ENCODE peak calls at places on chromosomes 6 and 20, in four cellular contexts. One of them, this sample, is unnamed.

GRCh38 chr6:160089534-160089897 is 32.1 kb upstream of the SLC22A1 start:
- DNase-seq in lower lobe of right lung: no peak
- DNase-seq in ovary: no peak
- DNase-seq in pancreas: no peak
- DNase-seq in this sample: no peak

GRCh38 chr6:26240157-26240980 is 124.6 kb upstream of the BTN3A2 start:
- DNase-seq in lower lobe of right lung: peak
- DNase-seq in ovary: no peak
- DNase-seq in pancreas: no peak
- DNase-seq in this sample: no peak

GRCh38 chr6:137945149-137945498 is 78.1 kb downstream of the TNFAIP3 start:
- DNase-seq in lower lobe of right lung: no peak
- DNase-seq in ovary: no peak
- DNase-seq in pancreas: no peak
- DNase-seq in this sample: no peak

GRCh38 chr6:131366223-131366622 is 206.8 kb upstream of the ARG1 start:
- DNase-seq in lower lobe of right lung: no peak
- DNase-seq in ovary: no peak
- DNase-seq in pancreas: no peak
- DNase-seq in this sample: no peak

GRCh38 chr6:144008501-144009245 is 614 bp upstream of the PLAGL1 start:
- DNase-seq in lower lobe of right lung: peak
- DNase-seq in ovary: no peak
- DNase-seq in pancreas: peak
- DNase-seq in this sample: no peak

GRCh38 chr6:132669690-132670291 is 10.8 kb upstream of the TAAR1 start:
- DNase-seq in lower lobe of right lung: no peak
- DNase-seq in ovary: no peak
- DNase-seq in pancreas: no peak
- DNase-seq in this sample: no peak

GRCh38 chr6:105258816-105259215 is 79.0 kb upstream of the POPDC3 start:
- DNase-seq in lower lobe of right lung: no peak
- DNase-seq in ovary: no peak
- DNase-seq in pancreas: no peak
- DNase-seq in this sample: no peak

GRCh38 chr20:24382775-24383174 is 86.7 kb upstream of the SYNDIG1 start:
- DNase-seq in lower lobe of right lung: no peak
- DNase-seq in ovary: no peak
- DNase-seq in pancreas: no peak
- DNase-seq in this sample: no peak

GRCh38 chr6:70510600-70510999 is 56.1 kb upstream of the SDHAF4 start:
- DNase-seq in lower lobe of right lung: no peak
- DNase-seq in ovary: no peak
- DNase-seq in pancreas: no peak
- DNase-seq in this sample: no peak

GRCh38 chr20:13825465-13825864 is 40.6 kb downstream of the NDUFAF5 start:
- DNase-seq in lower lobe of right lung: no peak
- DNase-seq in ovary: no peak
- DNase-seq in pancreas: no peak
- DNase-seq in this sample: no peak

GRCh38 chr6:166587631-166588413 is 1.3 kb upstream of the RAMACL start:
- DNase-seq in lower lobe of right lung: no peak
- DNase-seq in ovary: no peak
- DNase-seq in pancreas: no peak
- DNase-seq in this sample: no peak

GRCh38 chr6:27260836-27261375 is 13.4 kb downstream of the PRSS16 start:
- DNase-seq in lower lobe of right lung: no peak
- DNase-seq in ovary: no peak
- DNase-seq in pancreas: no peak
- DNase-seq in this sample: no peak

GRCh38 chr6:130810307-130811030 is 16.7 kb upstream of the SMLR1 start:
- DNase-seq in lower lobe of right lung: no peak
- DNase-seq in ovary: no peak
- DNase-seq in pancreas: no peak
- DNase-seq in this sample: no peak

GRCh38 chr20:22579711-22580697 is 4.4 kb downstream of the FOXA2 start:
- DNase-seq in lower lobe of right lung: peak
- DNase-seq in ovary: no peak
- DNase-seq in pancreas: peak
- DNase-seq in this sample: no peak

GRCh38 chr20:62927128-62927705 is 912 bp upstream of the DIDO1 start:
- DNase-seq in lower lobe of right lung: no peak
- DNase-seq in ovary: no peak
- DNase-seq in pancreas: no peak
- DNase-seq in this sample: no peak

GRCh38 chr6:5453531-5453930 is 192.2 kb downstream of the FARS2 start:
- DNase-seq in lower lobe of right lung: no peak
- DNase-seq in ovary: no peak
- DNase-seq in pancreas: peak
- DNase-seq in this sample: no peak

GRCh38 chr6:13409991-13410390 is 77.4 kb downstream of the GFOD1 start:
- DNase-seq in lower lobe of right lung: no peak
- DNase-seq in ovary: no peak
- DNase-seq in pancreas: no peak
- DNase-seq in this sample: no peak

GRCh38 chr6:170048615-170049256 is 242.1 kb downstream of the DLL1 start:
- DNase-seq in lower lobe of right lung: peak
- DNase-seq in ovary: no peak
- DNase-seq in pancreas: no peak
- DNase-seq in this sample: no peak

GRCh38 chr6:149012040-149012545 is 265.3 kb downstream of the UST start:
- DNase-seq in lower lobe of right lung: no peak
- DNase-seq in ovary: no peak
- DNase-seq in pancreas: no peak
- DNase-seq in this sample: peak

GRCh38 chr6:72953901-72954494 is 271.3 kb downstream of the KHDC1L start:
- DNase-seq in lower lobe of right lung: no peak
- DNase-seq in ovary: no peak
- DNase-seq in pancreas: no peak
- DNase-seq in this sample: no peak

GRCh38 chr6:106005013-106005412 is 81.1 kb upstream of the PRDM1 start:
- DNase-seq in lower lobe of right lung: no peak
- DNase-seq in ovary: no peak
- DNase-seq in pancreas: no peak
- DNase-seq in this sample: no peak

GRCh38 chr6:83371428-83371827 is 59.4 kb downstream of the ME1 start:
- DNase-seq in lower lobe of right lung: no peak
- DNase-seq in ovary: no peak
- DNase-seq in pancreas: no peak
- DNase-seq in this sample: no peak

GRCh38 chr6:46129301-46129633 is 522 bp upstream of the ENPP4 start:
- DNase-seq in lower lobe of right lung: no peak
- DNase-seq in ovary: no peak
- DNase-seq in pancreas: no peak
- DNase-seq in this sample: peak

GRCh38 chr6:44008821-44009370 is 118.4 kb downstream of the MRPL14 start:
- DNase-seq in lower lobe of right lung: no peak
- DNase-seq in ovary: no peak
- DNase-seq in pancreas: no peak
- DNase-seq in this sample: no peak

GRCh38 chr6:43945778-43946100 is 175.7 kb downstream of the VEGFA start:
- DNase-seq in lower lobe of right lung: no peak
- DNase-seq in ovary: no peak
- DNase-seq in pancreas: no peak
- DNase-seq in this sample: no peak

GRCh38 chr20:50610212-50610718 is 81.1 kb downstream of the RIPOR3 start:
- DNase-seq in lower lobe of right lung: no peak
- DNase-seq in ovary: no peak
- DNase-seq in pancreas: no peak
- DNase-seq in this sample: no peak

GRCh38 chr6:144013486-144013909 is 5.4 kb upstream of the PLAGL1 start:
- DNase-seq in lower lobe of right lung: peak
- DNase-seq in ovary: peak
- DNase-seq in pancreas: peak
- DNase-seq in this sample: peak

GRCh38 chr20:31517373-31517772 is 3.1 kb downstream of the HM13 start:
- DNase-seq in lower lobe of right lung: no peak
- DNase-seq in ovary: no peak
- DNase-seq in pancreas: peak
- DNase-seq in this sample: peak

GRCh38 chr20:12433724-12434123 is 516.0 kb downstream of the BTBD3 start:
- DNase-seq in lower lobe of right lung: no peak
- DNase-seq in ovary: no peak
- DNase-seq in pancreas: no peak
- DNase-seq in this sample: no peak

GRCh38 chr6:53244532-53244931 is 95.9 kb upstream of the GCM1 start:
- DNase-seq in lower lobe of right lung: no peak
- DNase-seq in ovary: no peak
- DNase-seq in pancreas: no peak
- DNase-seq in this sample: no peak

GRCh38 chr6:4291453-4292403 is 156.4 kb upstream of the ECI2 start:
- DNase-seq in lower lobe of right lung: no peak
- DNase-seq in ovary: no peak
- DNase-seq in pancreas: no peak
- DNase-seq in this sample: no peak

GRCh38 chr20:49323622-49324238 is 45.9 kb upstream of the ZNFX1 start:
- DNase-seq in lower lobe of right lung: no peak
- DNase-seq in ovary: no peak
- DNase-seq in pancreas: no peak
- DNase-seq in this sample: no peak

GRCh38 chr6:53813096-53813495 is 18.3 kb downstream of the LRRC1 start:
- DNase-seq in lower lobe of right lung: no peak
- DNase-seq in ovary: no peak
- DNase-seq in pancreas: no peak
- DNase-seq in this sample: no peak

GRCh38 chr6:131945971-131946370 is 5.2 kb downstream of the CCN2 start:
- DNase-seq in lower lobe of right lung: no peak
- DNase-seq in ovary: no peak
- DNase-seq in pancreas: no peak
- DNase-seq in this sample: no peak

GRCh38 chr6:113588646-113589045 is 268.5 kb upstream of the MARCKS start:
- DNase-seq in lower lobe of right lung: no peak
- DNase-seq in ovary: no peak
- DNase-seq in pancreas: no peak
- DNase-seq in this sample: no peak

GRCh38 chr20:48898210-48898609 is 23.3 kb upstream of the ARFGEF2 start:
- DNase-seq in lower lobe of right lung: no peak
- DNase-seq in ovary: no peak
- DNase-seq in pancreas: no peak
- DNase-seq in this sample: no peak

GRCh38 chr6:54737247-54737646 is 109.3 kb upstream of the FAM83B start:
- DNase-seq in lower lobe of right lung: no peak
- DNase-seq in ovary: no peak
- DNase-seq in pancreas: no peak
- DNase-seq in this sample: no peak

GRCh38 chr6:161276605-161277155 is 2.8 kb upstream of the AGPAT4 start:
- DNase-seq in lower lobe of right lung: no peak
- DNase-seq in ovary: no peak
- DNase-seq in pancreas: no peak
- DNase-seq in this sample: no peak

GRCh38 chr20:10558635-10559187 is 115.1 kb downstream of the JAG1 start:
- DNase-seq in lower lobe of right lung: no peak
- DNase-seq in ovary: no peak
- DNase-seq in pancreas: no peak
- DNase-seq in this sample: no peak

GRCh38 chr6:116280960-116281316 is 1.2 kb upstream of the TSPYL1 start:
- DNase-seq in lower lobe of right lung: no peak
- DNase-seq in ovary: no peak
- DNase-seq in pancreas: no peak
- DNase-seq in this sample: no peak
- H3K4me3 ChIP-seq in lower lobe of right lung: no peak
- H3K4me3 ChIP-seq in ovary: peak
- H3K4me3 ChIP-seq in pancreas: peak
- H3K4me3 ChIP-seq in this sample: peak

GRCh38 chr6:12335717-12336116 is 45.6 kb downstream of the EDN1 start:
- DNase-seq in lower lobe of right lung: no peak
- DNase-seq in ovary: no peak
- DNase-seq in pancreas: no peak
- DNase-seq in this sample: no peak
- TF ChIP-seq CTCF in lower lobe of right lung: no peak
- TF ChIP-seq CTCF in ovary: no peak
- TF ChIP-seq CTCF in pancreas: no peak
- TF ChIP-seq CTCF in this sample: no peak

GRCh38 chr6:41705329-41705995 is 29.9 kb downstream of the TFEB start:
- DNase-seq in lower lobe of right lung: no peak
- DNase-seq in ovary: no peak
- DNase-seq in pancreas: no peak
- DNase-seq in this sample: no peak
- H3K4me3 ChIP-seq in lower lobe of right lung: peak
- H3K4me3 ChIP-seq in ovary: no peak
- H3K4me3 ChIP-seq in pancreas: no peak
- H3K4me3 ChIP-seq in this sample: no peak

GRCh38 chr6:156976144-156977088 is 199.2 kb downstream of the ARID1B start:
- DNase-seq in lower lobe of right lung: no peak
- DNase-seq in ovary: no peak
- DNase-seq in pancreas: no peak
- DNase-seq in this sample: no peak
- TF ChIP-seq CTCF in lower lobe of right lung: no peak
- TF ChIP-seq CTCF in ovary: no peak
- TF ChIP-seq CTCF in pancreas: no peak
- TF ChIP-seq CTCF in this sample: no peak

GRCh38 chr6:91088515-91088914 is 501.6 kb upstream of the MAP3K7 start:
- DNase-seq in lower lobe of right lung: no peak
- DNase-seq in ovary: no peak
- DNase-seq in pancreas: no peak
- DNase-seq in this sample: no peak
- H3K4me3 ChIP-seq in lower lobe of right lung: no peak
- H3K4me3 ChIP-seq in ovary: no peak
- H3K4me3 ChIP-seq in pancreas: no peak
- H3K4me3 ChIP-seq in this sample: no peak

DNA sequence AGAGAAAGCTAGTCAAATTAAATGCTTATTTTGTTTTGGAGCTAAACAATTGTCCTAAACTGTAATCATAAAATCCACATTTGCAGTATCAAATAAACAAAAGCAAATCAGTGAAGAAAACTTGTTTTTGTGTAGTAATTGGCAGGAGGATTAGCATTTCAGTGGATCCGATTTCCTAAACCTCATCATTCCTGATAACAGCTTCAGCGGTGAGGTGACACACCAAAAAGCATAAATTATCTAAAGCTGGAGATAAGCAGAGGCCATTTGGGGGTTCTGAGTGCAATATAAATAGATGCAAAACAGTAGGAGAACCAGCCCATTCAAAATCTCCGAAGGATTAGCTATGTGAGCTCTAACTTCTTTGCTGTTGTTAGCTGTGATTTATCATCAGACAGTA is 235.8 kb downstream of the EPHA7 start:
- DNase-seq in lower lobe of right lung: no peak
- DNase-seq in ovary: no peak
- DNase-seq in pancreas: no peak
- DNase-seq in this sample: no peak
- TF ChIP-seq CTCF in lower lobe of right lung: no peak
- TF ChIP-seq CTCF in ovary: no peak
- TF ChIP-seq CTCF in pancreas: no peak
- TF ChIP-seq CTCF in this sample: no peak

DNA sequence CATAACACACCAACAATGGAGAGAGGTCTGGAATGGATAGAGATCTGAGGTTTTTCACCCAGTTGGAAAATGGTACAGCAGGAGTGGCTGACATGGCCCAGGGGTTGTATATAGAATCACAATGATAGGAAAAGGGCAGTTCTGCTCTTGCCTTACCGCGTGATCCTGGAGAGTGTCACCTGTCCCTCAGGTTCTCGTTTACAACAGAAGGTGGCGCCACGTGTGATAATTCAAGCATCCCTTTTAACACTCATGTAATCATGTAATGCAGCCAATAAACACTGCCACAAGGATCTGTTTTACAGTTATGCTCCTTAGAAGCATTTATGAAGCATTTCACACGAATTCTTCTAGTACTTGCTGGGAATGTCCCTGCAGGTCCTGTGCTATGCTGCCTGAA is 12.9 kb upstream of the WFDC2 start:
- DNase-seq in lower lobe of right lung: peak
- DNase-seq in ovary: no peak
- DNase-seq in pancreas: no peak
- DNase-seq in this sample: no peak
- H3K4me3 ChIP-seq in lower lobe of right lung: no peak
- H3K4me3 ChIP-seq in ovary: no peak
- H3K4me3 ChIP-seq in pancreas: no peak
- H3K4me3 ChIP-seq in this sample: no peak

This sample was measured in LNCaP clone FGC.